ENCODE peak calls at places on chromosomes 7 and 10, in four cellular contexts. U, V, T and X are unnamed samples.
A peak's percentile ranks its signal among the peaks of the same experiment; 100 is the strongest.

GRCh38 chr7:149673006-149673405 is 100.4 kb downstream of the ZNF467 start:
- DNase-seq in T (no peak), U (no peak), V (no peak), X (no peak)

GRCh38 chr10:31340343-31340742 is 21.3 kb downstream of the ZEB1 start:
- DNase-seq in T (no peak), V (no peak), U (no peak), X (no peak)

GRCh38 chr10:4704034-4704545 is 121.9 kb upstream of the AKR1E2 start:
- DNase-seq in U (no peak), V (no peak), T (no peak), X (no peak)

GRCh38 chr7:44221231-44221791 is 20.5 kb downstream of the YKT6 start:
- DNase-seq in V (no peak), T (no peak), U (no peak), X (no peak)

GRCh38 chr10:89047397-89047796 is 56.8 kb downstream of the FAS start:
- DNase-seq in T (no peak), V (no peak), U (no peak), X (no peak)

GRCh38 chr10:121514141-121514865 is 83.9 kb downstream of the FGFR2 start:
- DNase-seq in T (no peak), U (no peak), V (no peak), X (no peak)

GRCh38 chr7:43679210-43680068 is 49.9 kb downstream of the COA1 start:
- DNase-seq in V (no peak), T (no peak), U (no peak), X (no peak)

GRCh38 chr7:50803359-50804337 is 21.0 kb upstream of the GRB10 start:
- DNase-seq in V (no peak), T (no peak), U (no peak), X (no peak)

GRCh38 chr10:11286261-11286989 is 268.8 kb downstream of the CELF2 start:
- DNase-seq in U (no peak), V (no peak), T (peak; percentile 13), X (no peak)

GRCh38 chr10:82742478-82742877 is 867.5 kb downstream of the NRG3 start:
- DNase-seq in V (peak; percentile 34), T (no peak), U (no peak), X (no peak)

GRCh38 chr10:30413996-30414576 is 19.9 kb upstream of the MAP3K8 start:
- DNase-seq in T (no peak), V (no peak), U (no peak), X (peak; percentile 40)

GRCh38 chr7:140004672-140005071 is 58.1 kb downstream of the PARP12 start:
- DNase-seq in U (no peak), V (no peak), T (no peak), X (no peak)

GRCh38 chr7:92742186-92742585 is 94.2 kb downstream of the CDK6 start:
- DNase-seq in T (no peak), U (no peak), V (no peak), X (no peak)

GRCh38 chr7:1812693-1813393 is 142.8 kb downstream of the ELFN1 start:
- DNase-seq in V (no peak), U (no peak), T (no peak), X (no peak)

GRCh38 chr10:59181668-59182067 is 5.2 kb downstream of the PHYHIPL start:
- DNase-seq in V (no peak), T (peak; percentile 3), U (no peak), X (no peak)

GRCh38 chr10:32104181-32104580 is 48.0 kb upstream of the KIF5B start:
- DNase-seq in U (no peak), T (no peak), V (no peak), X (no peak)

GRCh38 chr10:82737556-82737955 is 862.6 kb downstream of the NRG3 start:
- DNase-seq in T (no peak), V (no peak), U (no peak), X (no peak)

GRCh38 chr7:97450516-97450915 is 281.4 kb upstream of the TAC1 start:
- DNase-seq in U (no peak), V (no peak), T (no peak), X (no peak)

GRCh38 chr7:148173296-148173695 is 417.3 kb upstream of the C7orf33 start:
- DNase-seq in T (no peak), V (no peak), U (no peak), X (no peak)

GRCh38 chr10:100786591-100786990 is 41.2 kb downstream of the PAX2 start:
- DNase-seq in T (no peak), V (no peak), U (no peak), X (no peak)

GRCh38 chr7:121107923-121108498 is 119.5 kb downstream of the CPED1 start:
- DNase-seq in V (no peak), U (no peak), T (peak; percentile 28), X (no peak)

GRCh38 chr7:154767194-154767593 is 235.7 kb downstream of the PAXIP1 start:
- DNase-seq in U (no peak), T (no peak), V (no peak), X (no peak)

GRCh38 chr10:124543971-124544370 is 82.3 kb downstream of the LHPP start:
- DNase-seq in U (peak; percentile 42), V (no peak), T (no peak), X (no peak)

GRCh38 chr7:16465469-16466086 is at the start of gene SOSTDC1:
- DNase-seq in T (no peak), U (no peak), V (no peak), X (no peak)

GRCh38 chr7:1065263-1066260 is 21.2 kb downstream of the GPR146 start:
- DNase-seq in V (peak; percentile 91), U (peak; percentile 89), T (peak; percentile 43), X (peak; percentile 78)

GRCh38 chr7:76409537-76409936 is at the start of gene SSC4D:
- DNase-seq in V (no peak), U (no peak), T (no peak), X (no peak)

GRCh38 chr10:99784025-99784730 is 1.7 kb downstream of the ABCC2 start:
- DNase-seq in U (no peak), T (no peak), V (no peak), X (no peak)

GRCh38 chr7:54879776-54880175 is 120.8 kb upstream of the SEC61G start:
- DNase-seq in T (no peak), U (no peak), V (no peak), X (no peak)

GRCh38 chr7:34041716-34042115 is 136.4 kb downstream of the BMPER start:
- DNase-seq in T (no peak), U (no peak), V (no peak), X (no peak)

DNA sequence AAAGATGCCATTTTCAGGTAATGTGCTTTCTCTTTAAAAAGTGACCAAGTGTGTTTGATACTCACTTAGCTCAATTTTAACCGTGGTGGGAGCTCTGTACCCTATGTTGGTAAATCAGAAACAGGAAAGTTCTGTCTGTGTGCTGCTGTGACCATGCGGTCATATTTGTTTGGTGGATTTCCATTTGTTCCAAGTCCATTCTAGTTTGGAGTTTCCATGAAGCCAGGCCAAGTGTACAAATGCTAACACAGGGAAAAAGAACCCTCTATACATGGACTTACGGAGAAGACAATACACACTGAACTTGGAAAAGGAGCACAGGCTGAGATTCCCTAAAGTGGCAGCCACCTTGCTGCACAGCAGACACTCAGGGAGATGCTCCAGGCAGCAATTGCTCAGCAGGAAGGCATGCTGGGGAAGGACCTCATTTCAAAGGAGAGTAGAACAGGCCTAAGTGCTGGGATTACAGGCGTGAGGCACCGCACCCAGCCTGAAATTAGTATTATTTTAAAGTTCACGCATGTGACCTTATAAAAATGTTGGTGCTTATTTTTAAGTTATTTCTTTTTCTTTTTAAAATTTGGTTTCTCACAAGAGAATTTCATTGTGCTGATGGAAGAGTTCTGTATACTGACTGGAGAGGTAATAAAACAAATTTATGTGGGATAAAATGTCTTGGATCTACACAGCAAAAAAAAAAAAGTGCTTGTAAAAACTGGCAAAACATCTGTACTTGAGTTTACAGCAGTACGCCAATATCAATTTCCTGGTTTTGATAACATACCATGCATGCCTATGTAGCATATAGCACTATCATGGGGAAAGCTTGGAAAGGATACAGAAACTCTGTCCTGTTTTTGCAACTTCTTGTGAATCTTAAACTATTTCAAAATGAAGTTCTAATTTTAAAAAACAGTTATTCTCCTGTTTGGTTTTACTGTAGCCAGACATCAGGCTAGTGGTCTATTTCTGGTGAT is 436.2 kb downstream of the KCNMA1 start:
- DNase-seq in T (no peak), U (no peak), V (no peak), X (no peak)
- H3K27ac ChIP-seq in T (no peak overlapping the region), U (peak overlapping the region; percentile 10), V (no peak overlapping the region), X (no peak overlapping the region)

GRCh38 chr10:51289519-51289918 is 215.2 kb downstream of the PRKG1 start:
- DNase-seq in U (no peak), V (no peak), T (no peak), X (no peak)

GRCh38 chr10:51297438-51297837 is 223.2 kb downstream of the PRKG1 start:
- DNase-seq in V (no peak), T (no peak), U (no peak), X (no peak)

GRCh38 chr10:51288511-51288910 is 214.2 kb downstream of the PRKG1 start:
- DNase-seq in U (no peak), V (no peak), T (no peak), X (no peak)

DNA sequence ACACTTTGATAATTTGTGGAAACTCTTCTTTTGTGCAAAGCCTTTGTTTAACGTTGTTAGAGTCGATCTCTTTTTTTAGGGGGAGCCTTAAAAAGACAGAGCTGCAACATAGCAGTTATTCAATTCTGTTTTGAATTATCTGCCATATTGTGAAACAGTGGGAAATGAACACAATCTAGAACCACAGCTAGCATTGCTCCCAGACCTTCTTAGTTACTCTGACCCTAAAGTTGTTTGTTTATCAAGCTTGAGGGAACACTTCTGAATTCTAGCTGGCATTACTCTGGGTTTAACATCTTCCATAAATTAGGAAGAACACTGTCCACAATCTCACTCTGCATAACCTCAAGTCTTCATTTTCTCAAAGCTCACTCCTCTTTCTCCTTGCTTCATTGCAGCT is 217.7 kb downstream of the PRKG1 start:
- DNase-seq in V (no peak), U (no peak), T (no peak), X (no peak)
- H3K27ac ChIP-seq in V (no peak overlapping the region), U (no peak overlapping the region), T (no peak overlapping the region), X (no peak overlapping the region)

DNA sequence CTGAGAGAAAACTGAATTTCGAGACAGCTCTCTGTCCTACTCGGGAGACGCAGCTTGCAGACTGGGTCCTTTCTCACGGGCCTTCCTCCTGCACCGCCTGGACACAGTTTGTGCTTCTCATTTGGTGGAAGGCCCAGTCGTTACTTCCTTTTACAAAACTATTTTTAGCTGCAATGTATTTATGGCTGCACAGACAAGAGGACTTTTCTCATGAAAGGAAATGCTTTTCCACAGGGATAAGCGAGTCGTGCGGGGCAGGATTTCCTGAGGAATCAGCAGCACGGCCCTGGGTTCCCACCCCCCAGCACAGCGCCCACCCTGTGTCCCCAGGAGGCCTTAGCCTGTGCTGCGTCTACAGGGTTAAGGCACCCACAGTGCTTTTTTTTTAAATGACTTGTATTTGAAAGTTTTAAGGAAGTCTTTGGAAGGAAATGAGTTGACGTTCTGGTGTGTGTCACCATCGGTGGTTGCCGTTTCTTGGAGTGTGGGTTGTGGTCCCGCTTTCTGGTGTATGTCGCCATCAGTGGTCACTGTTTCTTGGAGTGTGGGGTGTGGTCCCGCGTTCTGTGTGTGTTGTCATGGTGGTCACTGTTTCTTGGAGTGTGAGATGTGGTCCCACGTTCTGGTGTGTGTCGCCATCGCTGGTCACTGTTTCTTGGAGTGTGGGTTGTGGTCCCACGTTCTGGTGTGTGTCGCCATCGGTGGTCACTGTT is 50.9 kb downstream of the INPP5A start:
- DNase-seq in U (peak; percentile 40), V (no peak), T (peak; percentile 79), X (no peak)
- H3K27ac ChIP-seq in U (peak overlapping the region; percentile 50), V (peak overlapping the region; percentile 85), T (peak overlapping the region; percentile 93), X (no peak overlapping the region)

DNA sequence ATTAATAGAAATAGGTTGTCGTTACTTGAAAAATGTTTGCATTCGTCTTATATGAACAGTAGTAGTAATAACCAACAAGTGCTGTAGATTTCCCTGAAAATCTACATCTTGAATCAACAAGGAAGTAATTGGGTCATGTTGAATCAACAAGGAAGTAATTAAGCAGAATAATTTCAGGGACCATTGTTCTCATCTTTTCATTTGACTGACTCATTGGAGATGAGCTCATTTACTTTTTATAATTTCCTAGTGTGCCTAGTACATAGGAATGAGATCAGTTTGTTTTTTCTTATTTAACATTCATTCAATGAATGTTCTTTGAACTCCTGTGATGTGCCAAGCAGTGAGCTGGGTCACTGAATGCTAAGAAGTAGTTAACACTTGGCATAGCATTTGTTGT is 8.2 kb downstream of the CLDN12 start:
- DNase-seq in V (no peak), T (no peak), U (no peak), X (no peak)
- H3K27ac ChIP-seq in V (peak overlapping the region; percentile 78), T (no peak overlapping the region), U (peak overlapping the region; percentile 51), X (no peak overlapping the region)